ENCODE peak calls at places on chromosomes 16 and 17, in four cellular contexts. One of them, this sample, is unnamed.
A peak's percentile ranks its signal among the peaks of the same experiment; 100 is the strongest.

GRCh38 chr16:81608515-81609209 is 164.1 kb downstream of the CMIP start:
- DNase-seq in GM12878: no peak
- DNase-seq in SK-N-SH: no peak
- DNase-seq in H1: no peak
- DNase-seq in this sample: no peak

GRCh38 chr17:50539762-50540440 is 7.1 kb upstream of the SPATA20 start:
- DNase-seq in H1: no peak
- DNase-seq in SK-N-SH: no peak
- DNase-seq in GM12878: no peak
- DNase-seq in this sample: no peak

GRCh38 chr16:9407206-9407758 is 315.8 kb downstream of the HAPSTR1 start:
- DNase-seq in SK-N-SH: no peak
- DNase-seq in GM12878: no peak
- DNase-seq in H1: no peak
- DNase-seq in this sample: no peak

GRCh38 chr17:79246226-79246794 is 171.7 kb downstream of the ENGASE start:
- DNase-seq in H1: no peak
- DNase-seq in GM12878: no peak
- DNase-seq in SK-N-SH: peak; percentile 84
- DNase-seq in this sample: no peak

GRCh38 chr17:57522436-57523005 is 222.6 kb downstream of the CCDC182 start:
- DNase-seq in GM12878: no peak
- DNase-seq in SK-N-SH: no peak
- DNase-seq in H1: no peak
- DNase-seq in this sample: no peak

GRCh38 chr17:45414997-45415881 is 17.4 kb downstream of the ARHGAP27 start:
- DNase-seq in H1: no peak
- DNase-seq in GM12878: no peak
- DNase-seq in SK-N-SH: no peak
- DNase-seq in this sample: no peak

GRCh38 chr16:1311738-1312458 is 2.5 kb downstream of the UBE2I start:
- DNase-seq in SK-N-SH: no peak
- DNase-seq in GM12878: no peak
- DNase-seq in H1: no peak
- DNase-seq in this sample: no peak

GRCh38 chr16:29737713-29738112 is 8.1 kb downstream of the C16orf54 start:
- DNase-seq in H1: no peak
- DNase-seq in SK-N-SH: no peak
- DNase-seq in GM12878: no peak
- DNase-seq in this sample: no peak

GRCh38 chr17:81210868-81211267 is 11.9 kb downstream of the CEP131 start:
- DNase-seq in SK-N-SH: no peak
- DNase-seq in H1: no peak
- DNase-seq in GM12878: no peak
- DNase-seq in this sample: no peak

GRCh38 chr17:5422505-5422904 is 2.5 kb downstream of the RPAIN start:
- DNase-seq in GM12878: no peak
- DNase-seq in SK-N-SH: no peak
- DNase-seq in H1: no peak
- DNase-seq in this sample: peak; percentile 9

GRCh38 chr17:40850287-40850972 is 16.6 kb downstream of the KRT12 start:
- DNase-seq in H1: no peak
- DNase-seq in SK-N-SH: no peak
- DNase-seq in GM12878: no peak
- DNase-seq in this sample: no peak

GRCh38 chr17:29331330-29331729 is 37.4 kb upstream of the NUFIP2 start:
- DNase-seq in SK-N-SH: no peak
- DNase-seq in H1: no peak
- DNase-seq in GM12878: no peak
- DNase-seq in this sample: peak; percentile 13

DNA sequence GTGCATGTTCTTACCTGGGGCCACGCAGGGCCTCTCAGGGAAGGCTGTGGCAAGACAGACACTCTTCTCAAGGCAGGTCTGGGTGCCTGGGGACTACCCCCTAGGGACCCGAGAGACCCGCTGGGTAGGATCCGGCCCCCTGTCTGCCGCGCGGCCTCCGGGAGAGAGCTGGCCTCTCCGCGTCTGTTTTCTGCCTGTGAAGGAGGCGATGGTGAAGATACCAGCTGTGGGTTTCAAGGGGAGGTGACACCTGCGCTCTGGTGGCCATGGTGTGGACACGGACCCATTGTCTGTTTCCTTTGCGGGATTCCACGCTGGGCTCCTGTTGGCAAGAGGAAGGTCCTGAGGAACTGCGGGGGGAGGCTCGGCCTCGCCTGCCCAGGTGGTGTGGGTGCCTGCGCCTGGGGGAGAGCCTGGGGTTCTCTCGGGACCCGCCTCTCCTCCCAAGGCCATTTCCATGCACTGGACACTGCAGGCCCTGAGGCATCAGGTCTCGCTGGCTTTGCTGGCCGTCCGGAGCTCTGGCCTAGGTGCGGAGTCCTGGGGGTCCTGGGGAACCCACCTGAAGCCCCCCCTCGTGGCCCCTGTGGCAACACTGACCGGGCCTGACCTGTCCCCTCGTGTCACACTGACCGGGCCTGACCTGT is 12.2 kb upstream of the METRNL start:
- DNase-seq in H1: no peak
- DNase-seq in GM12878: no peak
- DNase-seq in SK-N-SH: no peak
- DNase-seq in this sample: no peak
- TF ChIP-seq TCF12 in H1: no peak
- TF ChIP-seq TCF12 in GM12878: no peak
- TF ChIP-seq TCF12 in SK-N-SH: no peak
- TF ChIP-seq TCF12 in this sample: no peak

DNA sequence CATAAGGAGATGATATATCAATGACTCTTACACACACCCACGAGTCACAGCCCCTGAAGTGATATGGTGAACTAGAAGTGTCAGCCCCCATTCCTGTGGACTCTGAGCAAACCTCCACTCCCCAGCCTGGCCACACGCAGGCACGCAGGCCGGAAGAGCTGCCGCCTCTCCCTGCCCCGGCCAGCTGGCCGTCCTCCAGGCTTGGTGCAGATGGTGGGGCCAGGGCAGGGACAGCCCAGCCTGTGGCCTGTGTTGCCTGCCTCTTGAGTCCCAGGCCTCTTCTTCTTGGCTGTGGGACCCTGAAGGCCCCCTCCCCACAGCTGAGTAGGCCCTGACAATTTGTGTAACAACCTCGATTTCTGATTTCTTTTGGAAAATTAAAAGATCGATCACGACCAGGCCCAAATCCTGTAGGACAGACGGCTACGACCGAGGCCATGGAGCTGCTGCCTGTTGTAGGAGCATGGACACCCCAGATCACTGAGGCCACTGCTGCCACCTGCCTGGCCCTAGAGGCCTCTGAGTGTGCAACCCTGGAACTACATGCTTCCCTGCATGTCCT is 10.0 kb upstream of the MPRIP start:
- DNase-seq in GM12878: no peak
- DNase-seq in SK-N-SH: peak; percentile 85
- DNase-seq in H1: no peak
- DNase-seq in this sample: peak; percentile 64
- TF ChIP-seq EP300 in GM12878: no peak
- TF ChIP-seq EP300 in SK-N-SH: no peak
- TF ChIP-seq EP300 in H1: no peak
- TF ChIP-seq EP300 in this sample: no peak

DNA sequence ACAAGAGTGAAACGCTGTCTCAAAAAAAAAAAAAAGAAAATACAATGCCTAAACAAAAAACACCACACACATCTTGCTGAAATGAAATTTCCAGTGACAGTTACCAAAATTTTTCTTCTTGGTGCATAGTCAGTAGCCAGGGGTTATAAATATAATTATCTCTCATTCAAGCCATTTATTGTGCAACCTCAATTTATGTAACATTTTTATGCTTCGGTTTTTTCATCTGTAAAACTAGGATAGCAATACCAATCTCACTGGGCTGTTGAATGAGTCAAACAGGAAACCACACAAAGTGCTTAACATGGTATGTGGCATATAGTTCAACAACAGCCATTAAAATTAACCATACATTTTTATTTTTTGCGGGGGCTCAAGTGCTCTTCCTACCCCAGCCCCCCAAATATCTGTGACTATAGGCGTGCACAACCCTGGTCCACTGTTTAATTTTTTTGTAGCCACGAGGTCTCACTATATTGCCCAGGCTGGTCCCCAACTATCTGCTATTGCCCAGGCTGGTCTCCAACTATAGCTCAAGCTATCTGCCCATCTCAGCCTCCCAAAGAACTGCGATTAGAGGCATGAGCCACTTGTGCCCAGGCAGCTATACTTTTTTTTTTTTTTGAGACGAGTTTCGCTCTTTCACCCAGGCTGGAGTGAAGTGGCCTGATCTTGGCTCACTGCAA is 2.6 kb downstream of the COG4 start:
- DNase-seq in H1: no peak
- DNase-seq in SK-N-SH: no peak
- DNase-seq in GM12878: no peak
- DNase-seq in this sample: no peak
- TF ChIP-seq TCF12 in H1: no peak
- TF ChIP-seq TCF12 in SK-N-SH: no peak
- TF ChIP-seq TCF12 in GM12878: no peak
- TF ChIP-seq TCF12 in this sample: no peak

GRCh38 chr17:82330322-82331239 is 3.0 kb downstream of the SECTM1 start:
- DNase-seq in H1: no peak
- DNase-seq in SK-N-SH: peak; percentile 99
- DNase-seq in GM12878: no peak
- DNase-seq in this sample: peak; percentile 85
- TF ChIP-seq EP300 in H1: no peak
- TF ChIP-seq EP300 in SK-N-SH: no peak
- TF ChIP-seq EP300 in GM12878: no peak
- TF ChIP-seq EP300 in this sample: no peak

DNA sequence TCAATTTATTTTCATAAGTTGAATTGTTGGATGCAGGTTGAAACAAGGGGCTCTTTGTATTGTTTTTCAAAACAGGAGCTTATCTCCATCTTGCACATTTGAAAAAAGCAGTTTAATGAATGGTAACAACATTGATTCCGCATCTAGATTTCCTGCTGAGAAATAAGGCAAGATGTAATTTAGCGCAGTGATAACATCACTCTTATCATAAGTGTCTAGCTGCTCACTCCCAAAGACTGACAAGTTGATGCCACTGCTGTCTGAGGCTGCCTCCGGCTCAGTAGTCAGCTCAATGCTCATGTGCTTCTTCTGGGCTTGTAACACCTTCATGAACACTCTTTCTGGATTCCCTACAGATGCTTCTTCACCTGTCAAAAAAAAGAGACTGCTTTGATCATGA is 92.4 kb downstream of the KPNA2 start:
- DNase-seq in SK-N-SH: no peak
- DNase-seq in GM12878: no peak
- DNase-seq in H1: no peak
- DNase-seq in this sample: no peak
- TF ChIP-seq TCF12 in SK-N-SH: no peak
- TF ChIP-seq TCF12 in GM12878: no peak
- TF ChIP-seq TCF12 in H1: no peak
- TF ChIP-seq TCF12 in this sample: no peak

GRCh38 chr16:77876776-77877175 is 88.4 kb downstream of the VAT1L start:
- DNase-seq in H1: no peak
- DNase-seq in GM12878: no peak
- DNase-seq in SK-N-SH: no peak
- DNase-seq in this sample: no peak
- TF ChIP-seq EP300 in H1: no peak
- TF ChIP-seq EP300 in GM12878: no peak
- TF ChIP-seq EP300 in SK-N-SH: no peak
- TF ChIP-seq EP300 in this sample: no peak

GRCh38 chr17:37718383-37719048 is 26.3 kb downstream of the HNF1B start:
- DNase-seq in H1: no peak
- DNase-seq in SK-N-SH: no peak
- DNase-seq in GM12878: no peak
- DNase-seq in this sample: no peak
- TF ChIP-seq TCF12 in H1: no peak
- TF ChIP-seq TCF12 in SK-N-SH: no peak
- TF ChIP-seq TCF12 in GM12878: no peak
- TF ChIP-seq TCF12 in this sample: no peak

DNA sequence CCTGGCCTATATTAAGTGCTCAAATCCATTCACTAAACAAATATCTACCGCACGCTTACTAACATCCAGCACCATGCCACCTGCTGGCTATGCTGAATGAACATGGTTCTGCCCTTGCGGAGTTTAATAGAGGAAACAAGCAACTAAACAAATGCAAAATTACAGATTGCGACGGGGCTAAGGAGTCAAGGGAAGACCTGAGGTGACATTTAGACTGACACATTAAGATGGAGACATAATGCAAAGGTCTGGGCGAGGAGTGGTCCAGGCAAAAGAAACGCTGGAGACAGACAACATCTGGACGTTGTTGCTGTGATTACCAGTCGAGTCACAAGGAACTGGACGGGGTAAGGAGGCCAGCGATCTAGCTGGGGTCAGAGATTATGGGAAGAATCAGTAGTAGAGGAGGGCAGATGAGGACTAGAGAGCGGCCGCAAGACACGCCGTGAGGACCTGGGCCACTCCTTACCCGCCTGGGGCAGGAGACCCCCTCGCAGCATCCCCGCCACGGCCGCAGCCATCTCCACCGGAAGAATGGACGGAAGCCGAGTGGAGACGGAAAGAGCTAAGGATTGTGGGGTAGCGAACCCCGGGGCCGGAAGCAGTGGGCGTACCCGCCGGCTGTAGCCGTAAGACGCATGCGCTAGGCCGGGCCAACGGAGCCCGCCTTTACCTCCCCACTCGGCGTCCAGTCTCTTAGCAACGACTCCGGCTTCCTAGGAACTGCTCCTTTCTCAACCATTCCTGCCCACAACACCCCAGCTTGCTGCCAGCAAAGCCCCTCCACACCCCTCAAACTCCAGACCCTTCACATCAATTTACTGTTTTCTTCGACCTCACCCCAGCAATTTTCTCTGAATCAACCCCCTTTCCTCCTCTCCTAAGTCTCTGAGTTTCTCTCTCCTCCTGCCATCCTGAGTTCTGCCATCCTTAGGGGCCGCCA is at the start of the genes LRRC46 and MRPL10:
- DNase-seq in H1: peak; percentile 78
- DNase-seq in GM12878: peak; percentile 66
- DNase-seq in SK-N-SH: peak; percentile 100
- DNase-seq in this sample: peak; percentile 91
- TF ChIP-seq EP300 in H1: no peak
- TF ChIP-seq EP300 in GM12878: no peak
- TF ChIP-seq EP300 in SK-N-SH: no peak
- TF ChIP-seq EP300 in this sample: peak; percentile 73

GRCh38 chr16:17298238-17298637 is 172.5 kb downstream of the XYLT1 start:
- DNase-seq in H1: no peak
- DNase-seq in GM12878: no peak
- DNase-seq in SK-N-SH: no peak
- DNase-seq in this sample: no peak

GRCh38 chr16:17301593-17302135 is 169.1 kb downstream of the XYLT1 start:
- DNase-seq in H1: no peak
- DNase-seq in SK-N-SH: no peak
- DNase-seq in GM12878: peak; percentile 98
- DNase-seq in this sample: no peak

GRCh38 chr16:17301184-17301583 is 169.6 kb downstream of the XYLT1 start:
- DNase-seq in H1: no peak
- DNase-seq in SK-N-SH: no peak
- DNase-seq in GM12878: no peak
- DNase-seq in this sample: no peak

GRCh38 chr16:17302213-17302612 is 168.5 kb downstream of the XYLT1 start:
- DNase-seq in H1: no peak
- DNase-seq in GM12878: no peak
- DNase-seq in SK-N-SH: no peak
- DNase-seq in this sample: no peak

DNA sequence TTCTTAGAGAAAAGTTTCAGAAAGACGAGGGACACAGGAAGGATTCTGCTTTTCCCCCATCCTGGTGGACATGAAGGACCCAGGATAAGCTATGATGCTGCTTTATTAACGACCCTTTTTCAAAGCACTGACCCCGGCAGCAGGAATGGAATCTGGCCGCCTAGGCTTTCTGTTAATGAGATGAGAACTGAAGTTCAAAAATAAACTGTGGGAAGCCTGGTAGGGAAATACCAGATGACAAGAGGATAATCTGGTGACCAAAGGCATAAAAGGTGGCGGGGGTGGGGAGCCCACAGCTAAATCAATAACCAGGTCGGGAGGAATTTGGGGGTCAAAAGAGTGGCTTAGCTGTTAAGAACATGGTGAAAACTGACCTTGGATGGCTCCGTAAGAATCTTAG is 171.0 kb downstream of the XYLT1 start:
- DNase-seq in SK-N-SH: no peak
- DNase-seq in H1: no peak
- DNase-seq in GM12878: no peak
- DNase-seq in this sample: no peak
- TF ChIP-seq TCF12 in SK-N-SH: no peak
- TF ChIP-seq TCF12 in H1: no peak
- TF ChIP-seq TCF12 in GM12878: no peak
- TF ChIP-seq TCF12 in this sample: no peak

This sample was measured in HepG2.